ENCODE peak calls at places on chromosome 1, in four cellular contexts. C, K, L and W are unnamed samples.

GRCh38 chr1:19664453-19665043 is at the start of gene HTR6:
- DNase-seq in C (no peak), K (no peak), L (no peak), W (no peak)

GRCh38 chr1:92822907-92823306 is 8.9 kb upstream of the RPL5 start:
- DNase-seq in C (no peak), K (peak), L (no peak), W (no peak)

GRCh38 chr1:155136728-155137127 is 1.1 kb downstream of the SLC50A1 start:
- DNase-seq in C (no peak), K (no peak), L (no peak), W (no peak)

GRCh38 chr1:114235956-114236355 is 82.3 kb upstream of the SYT6 start:
- DNase-seq in C (no peak), K (no peak), L (peak), W (no peak)

GRCh38 chr1:219940707-219941106 is 12.3 kb upstream of the SLC30A10 start:
- DNase-seq in C (no peak), K (no peak), L (no peak), W (no peak)

GRCh38 chr1:1665815-1666251 is 7.0 kb upstream of the CDK11B start:
- DNase-seq in C (peak), K (no peak), L (no peak), W (no peak)

GRCh38 chr1:87104140-87104539 is 189.7 kb downstream of the HS2ST1 start:
- DNase-seq in C (no peak), K (no peak), L (no peak), W (no peak)

GRCh38 chr1:48105167-48105566 is 108.0 kb upstream of the TRABD2B start:
- DNase-seq in C (no peak), K (no peak), L (no peak), W (no peak)

GRCh38 chr1:9629445-9630201 is 21.9 kb upstream of the PIK3CD start:
- DNase-seq in C (no peak), K (no peak), L (peak), W (no peak)

GRCh38 chr1:63621698-63622097 is 28.5 kb downstream of the PGM1 start:
- DNase-seq in C (peak), K (no peak), L (peak), W (no peak)

GRCh38 chr1:177975588-177976495 is 6.0 kb upstream of the SEC16B start:
- DNase-seq in C (no peak), K (no peak), L (no peak), W (no peak)

GRCh38 chr1:199161766-199162303 is 523.0 kb downstream of the PTPRC start:
- DNase-seq in C (no peak), K (no peak), L (no peak), W (no peak)

GRCh38 chr1:50633465-50633864 is 210.2 kb upstream of the DMRTA2 start:
- DNase-seq in C (no peak), K (peak), L (no peak), W (no peak)

GRCh38 chr1:244053831-244054230 is 2.7 kb downstream of the ZBTB18 start:
- DNase-seq in C (no peak), K (no peak), L (no peak), W (peak)

GRCh38 chr1:5918275-5918649 is 74.0 kb downstream of the NPHP4 start:
- DNase-seq in C (no peak), K (no peak), L (no peak), W (no peak)

GRCh38 chr1:154741327-154741726 is 128.8 kb downstream of the KCNN3 start:
- DNase-seq in C (no peak), K (no peak), L (no peak), W (no peak)

GRCh38 chr1:223556414-223557124 is 108.9 kb downstream of the CAPN8 start:
- DNase-seq in C (no peak), K (peak), L (no peak), W (peak)

GRCh38 chr1:223557125-223557465 is 108.4 kb downstream of the CAPN8 start:
- DNase-seq in C (no peak), K (no peak), L (no peak), W (no peak)

GRCh38 chr1:223551610-223552009 is 113.9 kb downstream of the CAPN8 start:
- DNase-seq in C (no peak), K (no peak), L (no peak), W (no peak)

GRCh38 chr1:223549740-223550139 is 115.8 kb downstream of the CAPN8 start:
- DNase-seq in C (no peak), K (no peak), L (no peak), W (no peak)

DNA sequence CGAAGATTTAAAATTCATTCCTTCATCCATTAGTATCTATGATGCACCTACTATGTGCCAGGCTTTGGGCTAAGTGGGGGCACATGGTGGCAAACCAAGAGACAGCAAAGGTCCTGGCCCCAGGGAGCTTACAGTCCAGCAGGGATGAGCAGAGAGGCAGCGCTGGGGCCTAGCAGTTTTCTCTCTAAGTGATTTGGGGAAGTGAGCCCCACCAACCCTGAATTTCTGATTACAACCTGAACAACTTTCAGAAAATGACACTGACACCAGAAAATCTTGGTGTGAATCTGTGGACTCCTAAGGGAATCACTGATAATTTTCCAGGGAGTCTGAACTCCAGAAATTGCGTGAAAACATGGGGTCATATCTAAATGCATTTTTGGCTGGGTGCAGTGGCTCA is 111.5 kb downstream of the CAPN8 start:
- DNase-seq in C (no peak), K (no peak), L (no peak), W (no peak)
- H3K27ac ChIP-seq in C (no peak), K (no peak), L (no peak), W (no peak)

GRCh38 chr1:119745034-119745433 is 23.7 kb downstream of the HMGCS2 start:
- DNase-seq in C (no peak), K (no peak), L (no peak), W (no peak)
- TF ChIP-seq POLR2A in C (no peak), K (no peak), L (no peak), W (no peak)

GRCh38 chr1:24321150-24321549 is 2.0 kb downstream of the GRHL3 start:
- DNase-seq in C (no peak), K (no peak), L (no peak), W (no peak)
- H3K4me3 ChIP-seq in C (peak), K (no peak), L (no peak), W (peak)

GRCh38 chr1:12542138-12542465 is 75.9 kb downstream of the DHRS3 start:
- DNase-seq in C (peak), K (no peak), L (no peak), W (no peak)

GRCh38 chr1:12541274-12542137 is 76.5 kb downstream of the DHRS3 start:
- DNase-seq in C (peak), K (no peak), L (peak), W (no peak)

GRCh38 chr1:12543747-12544146 is 74.3 kb downstream of the DHRS3 start:
- DNase-seq in C (no peak), K (no peak), L (no peak), W (no peak)

GRCh38 chr1:12544357-12544756 is 73.7 kb downstream of the DHRS3 start:
- DNase-seq in C (no peak), K (no peak), L (no peak), W (no peak)

GRCh38 chr1:12542596-12543592 is 75.1 kb downstream of the DHRS3 start:
- DNase-seq in C (peak), K (no peak), L (no peak), W (no peak)
- H3K27ac ChIP-seq in C (peak), K (no peak), L (no peak), W (peak)

DNA sequence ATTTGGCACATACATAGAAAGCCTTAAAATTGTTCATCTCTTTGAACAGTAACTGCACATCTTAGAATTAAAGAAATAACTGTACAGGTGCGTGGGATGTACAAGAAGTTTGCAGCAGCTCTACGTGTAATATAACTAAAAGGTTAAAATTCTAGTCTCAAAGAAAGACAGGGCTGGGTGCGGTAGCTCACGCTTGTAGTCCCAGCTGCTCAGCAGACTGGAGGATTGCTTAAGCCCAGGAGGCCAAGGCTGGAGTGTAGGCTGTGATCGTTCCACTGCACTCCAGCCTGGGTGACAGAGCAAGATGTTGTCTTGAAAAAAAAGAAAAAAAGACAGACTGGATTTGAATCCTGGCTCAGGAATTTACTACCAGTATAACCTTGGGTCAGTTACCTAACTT is 13.4 kb downstream of the PARP1 start:
- DNase-seq in C (no peak), K (no peak), L (no peak), W (no peak)
- TF ChIP-seq POLR2A in C (no peak), K (no peak), L (no peak), W (no peak)

GRCh38 chr1:162003825-162004205 is 19.9 kb downstream of the OLFML2B start:
- DNase-seq in C (no peak), K (no peak), L (peak), W (no peak)
- H3K4me3 ChIP-seq in C (peak), K (no peak), L (no peak), W (no peak)

GRCh38 chr1:56313560-56313959 is 265.8 kb downstream of the PLPP3 start:
- DNase-seq in C (no peak), K (no peak), L (no peak), W (no peak)
- H3K27ac ChIP-seq in C (no peak), K (no peak), L (no peak), W (no peak)

GRCh38 chr1:24742090-24742938 is 2.9 kb upstream of the CLIC4 start:
- DNase-seq in C (no peak), K (peak), L (no peak), W (peak)
- TF ChIP-seq POLR2A in C (no peak), K (no peak), L (no peak), W (no peak)

DNA sequence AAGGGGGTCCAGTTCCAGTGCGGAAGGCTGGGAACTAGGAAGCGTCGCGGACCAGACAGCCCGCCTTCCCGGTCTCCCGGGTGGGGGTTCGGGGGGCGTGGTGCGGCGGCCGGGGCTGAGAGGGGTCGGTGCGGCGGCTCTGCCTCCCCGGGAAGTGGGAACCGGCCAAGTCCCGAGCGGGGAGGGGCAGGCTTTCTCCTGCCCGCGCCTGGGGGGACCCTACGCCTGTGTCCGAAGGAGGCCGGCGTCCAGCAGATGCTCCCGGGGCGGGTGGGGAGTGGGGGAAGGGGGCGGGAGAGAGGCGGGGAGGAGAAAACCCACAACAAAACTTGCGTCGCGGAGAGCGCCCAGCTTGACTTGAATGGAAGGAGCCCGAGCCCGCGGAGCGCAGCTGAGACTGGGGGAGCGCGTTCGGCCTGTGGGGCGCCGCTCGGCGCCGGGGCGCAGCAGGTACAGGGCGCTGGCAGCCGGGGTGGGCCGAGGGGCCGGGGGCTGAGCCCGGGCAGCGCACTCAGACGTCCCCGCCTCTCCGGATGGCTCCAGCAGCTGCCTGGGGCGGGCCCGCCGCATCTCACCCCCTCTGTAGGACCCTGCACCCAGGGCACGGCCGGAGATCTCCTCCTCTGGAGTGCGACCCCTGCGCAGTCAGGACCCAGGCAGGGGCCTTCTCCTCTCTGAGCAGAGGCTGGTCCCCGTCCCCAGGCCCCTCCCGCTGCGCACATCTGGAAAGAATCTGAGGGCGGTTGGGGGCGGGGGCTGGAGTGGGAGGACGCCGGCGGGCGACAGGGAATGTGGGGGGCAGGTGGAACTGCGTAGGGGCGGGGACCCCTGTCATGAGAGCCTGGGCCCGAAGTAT is at the start of gene PODN:
- DNase-seq in C (peak), K (no peak), L (peak), W (peak)
- H3K4me3 ChIP-seq in C (peak), K (peak), L (peak), W (peak)